ENCODE peak calls at places on chromosomes 11 and 22, in seven cellular contexts. A is transverse colon; X is psoas muscle; H is left ventricle myocardium inferior; B is CD8-positive, alpha-beta T cell; D is fibroblast of lung; U is colonic mucosa. O is an unnamed sample.

GRCh38 chr11:65646921-65647701 is 9.2 kb downstream of the SIPA1 start:
- DNase-seq in A (peak), X (peak), H (no peak), B (no peak), D (peak), U (peak), O (no peak)

GRCh38 chr22:35882226-35883027 is 146.2 kb downstream of the RBFOX2 start:
- DNase-seq in A (no peak), X (no peak), H (no peak), B (no peak), D (peak), U (no peak), O (no peak)

GRCh38 chr11:43812471-43812870 is 68.2 kb upstream of the ALKBH3 start:
- DNase-seq in A (no peak), X (no peak), H (no peak), B (no peak), D (no peak), U (no peak), O (no peak)

GRCh38 chr22:47835726-47836125 is 1073.3 kb downstream of the TBC1D22A start:
- DNase-seq in A (no peak), X (no peak), H (no peak), B (no peak), D (peak), U (no peak), O (peak)

GRCh38 chr11:27203077-27203476 is 159.9 kb downstream of the CCDC34 start:
- DNase-seq in A (no peak), X (no peak), H (no peak), B (no peak), D (no peak), U (peak), O (no peak)

GRCh38 chr11:30914143-30914762 is 328.1 kb upstream of the MPPED2 start:
- DNase-seq in A (peak), X (peak), H (peak), B (peak), D (peak), U (peak), O (peak)

GRCh38 chr22:43994416-43994815 is 29.7 kb upstream of the PARVB start:
- DNase-seq in A (no peak), X (no peak), H (no peak), B (no peak), D (no peak), U (no peak), O (no peak)

GRCh38 chr22:46380581-46380980 is 45.1 kb downstream of the TRMU start:
- DNase-seq in A (no peak), X (no peak), H (no peak), B (no peak), D (no peak), U (no peak), O (no peak)

GRCh38 chr11:74720596-74721478 is 10.4 kb downstream of the CHRDL2 start:
- DNase-seq in A (peak), X (peak), H (peak), B (no peak), D (peak), U (peak), O (no peak)

GRCh38 chr11:114057605-114058004 is 1.9 kb upstream of the ZBTB16 start:
- DNase-seq in A (no peak), X (no peak), H (no peak), B (no peak), D (no peak), U (no peak), O (no peak)

GRCh38 chr22:48241658-48242057 is 1479.2 kb downstream of the TBC1D22A start:
- DNase-seq in A (no peak), X (no peak), H (no peak), B (no peak), D (no peak), U (no peak), O (no peak)

GRCh38 chr11:128334311-128335044 is 252.9 kb downstream of the ETS1 start:
- DNase-seq in A (no peak), X (peak), H (peak), B (no peak), D (peak), U (no peak), O (no peak)

GRCh38 chr22:50016308-50016987 is 3.9 kb upstream of the IL17REL start:
- DNase-seq in A (peak), X (no peak), H (no peak), B (no peak), D (no peak), U (no peak), O (no peak)

GRCh38 chr22:36334081-36334831 is 53.5 kb downstream of the MYH9 start:
- DNase-seq in A (peak), X (no peak), H (peak), B (no peak), D (peak), U (peak), O (no peak)

GRCh38 chr11:111097191-111097590 is 148.3 kb upstream of the POU2AF2 start:
- DNase-seq in A (peak), X (peak), H (peak), B (no peak), D (peak), U (peak), O (no peak)

GRCh38 chr22:20919718-20920117 is 2.5 kb downstream of the CRKL start:
- DNase-seq in A (no peak), X (no peak), H (no peak), B (no peak), D (peak), U (no peak), O (no peak)

GRCh38 chr22:37053310-37054077 is 2.0 kb downstream of the KCTD17 start:
- DNase-seq in A (no peak), X (no peak), H (peak), B (no peak), D (no peak), U (peak), O (no peak)

GRCh38 chr11:110434952-110435779 is 5.4 kb downstream of the FDX1 start:
- DNase-seq in A (peak), X (no peak), H (no peak), B (no peak), D (no peak), U (peak), O (no peak)

GRCh38 chr11:126716456-126717083 is 284.0 kb downstream of the KIRREL3 start:
- DNase-seq in A (peak), X (no peak), H (no peak), B (no peak), D (peak), U (peak), O (peak)

GRCh38 chr11:111320728-111321568 is 22.6 kb downstream of the POU2AF3 start:
- DNase-seq in A (no peak), X (no peak), H (no peak), B (no peak), D (peak), U (no peak), O (no peak)

GRCh38 chr11:26983645-26984044 is 10.3 kb upstream of the FIBIN start:
- DNase-seq in A (no peak), X (no peak), H (no peak), B (no peak), D (no peak), U (no peak), O (no peak)

GRCh38 chr11:80970016-80970516 is 1529.2 kb upstream of the TENM4 start:
- DNase-seq in A (no peak), X (no peak), H (no peak), B (no peak), D (no peak), U (no peak), O (no peak)

GRCh38 chr11:113137735-113138529 is 176.5 kb upstream of the TTC12 start:
- DNase-seq in A (no peak), X (no peak), H (no peak), B (no peak), D (no peak), U (no peak), O (no peak)

GRCh38 chr11:31267720-31268119 is 101.8 kb downstream of the DCDC1 start:
- DNase-seq in A (no peak), X (no peak), H (no peak), B (no peak), D (no peak), U (no peak), O (no peak)

GRCh38 chr11:3669128-3669527 is 2.1 kb downstream of the CHRNA10 start:
- DNase-seq in A (no peak), X (no peak), H (no peak), B (no peak), D (no peak), U (no peak), O (no peak)

GRCh38 chr22:25347752-25348102 is 128.3 kb downstream of the CRYBB2 start:
- DNase-seq in A (no peak), X (no peak), H (no peak), B (no peak), D (peak), U (no peak), O (no peak)

DNA sequence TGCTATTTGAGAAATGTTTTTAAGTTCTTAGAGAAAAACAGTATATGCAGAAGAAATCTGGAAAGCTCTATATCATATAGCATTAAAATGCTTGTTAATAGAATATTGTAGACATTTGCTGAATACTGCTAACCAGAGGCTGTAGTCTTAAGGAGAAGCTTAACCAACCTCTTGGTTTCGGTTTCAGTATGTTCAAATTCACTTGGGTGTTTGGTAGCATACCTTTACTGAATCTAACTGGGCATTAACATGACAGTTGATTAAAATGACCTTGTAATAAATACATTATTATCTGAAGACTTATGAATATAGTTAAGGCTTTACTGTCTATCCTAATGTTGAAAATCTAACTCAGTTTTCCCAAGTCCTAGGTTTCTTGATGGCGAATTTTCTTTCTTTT is 5.4 kb downstream of the PCF11 start:
- DNase-seq in A (no peak), X (no peak), H (no peak), B (no peak), D (no peak), U (no peak), O (peak)
- H3K4me3 ChIP-seq in A (no peak), X (peak), H (peak), B (no peak), D (no peak), U (no peak), O (no peak)

DNA sequence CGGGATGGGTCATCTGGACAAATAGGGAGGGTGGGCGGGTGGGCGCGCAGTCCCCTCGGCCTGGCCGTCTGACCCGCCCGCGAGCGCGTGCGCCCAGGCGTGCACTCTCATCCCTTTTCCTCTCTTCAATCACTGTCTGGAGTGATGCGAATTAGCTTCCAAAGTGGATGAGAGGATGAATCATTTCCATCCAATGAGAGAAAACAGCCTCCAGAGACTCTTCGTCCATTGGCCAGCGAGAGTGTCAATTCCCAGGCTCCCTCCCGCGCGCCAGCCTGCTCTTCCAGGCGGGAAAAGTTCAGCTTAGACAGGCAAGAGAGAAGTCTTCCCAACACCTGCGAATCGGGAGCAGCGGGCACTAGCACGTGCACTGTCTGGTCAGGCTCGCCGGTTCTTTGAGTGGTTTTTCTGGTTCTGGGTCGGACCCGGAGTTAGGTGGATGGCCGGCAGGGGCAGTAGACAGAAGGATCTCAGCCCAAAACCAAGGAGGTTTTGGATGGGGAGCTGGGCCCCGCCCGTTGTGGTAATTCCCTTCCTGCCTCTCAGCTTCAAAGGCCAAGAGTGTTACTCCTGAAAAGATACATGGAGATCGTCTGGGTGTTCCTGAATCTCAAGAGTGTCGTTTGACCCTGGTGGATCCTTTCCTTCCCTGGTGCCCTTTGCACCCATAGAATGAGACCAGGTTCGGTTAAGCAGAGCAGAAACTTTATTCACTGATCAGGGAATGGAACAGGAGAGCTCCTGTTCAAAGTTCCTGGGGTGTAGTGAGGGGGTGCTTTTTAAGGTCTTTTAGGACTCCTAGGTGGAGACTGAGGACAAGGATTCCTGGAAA is 33.4 kb upstream of the GLYATL1 start:
- DNase-seq in A (peak), X (peak), H (peak), B (no peak), D (peak), U (peak), O (peak)
- TF ChIP-seq CTCF in A (peak), X (no peak), H (peak), B (no peak), D (peak), U (no peak), O (peak)

GRCh38 chr11:13487661-13488030 is 8.2 kb downstream of the PTH start:
- DNase-seq in A (no peak), X (no peak), H (no peak), B (peak), D (no peak), U (peak), O (no peak)

GRCh38 chr11:13486926-13487660 is 8.7 kb downstream of the PTH start:
- DNase-seq in A (peak), X (peak), H (peak), B (peak), D (no peak), U (peak), O (no peak)
- H3K4me3 ChIP-seq in A (no peak), X (peak), H (peak), B (peak), D (no peak), U (no peak), O (no peak)

GRCh38 chr22:19910180-19910744 is 31.3 kb upstream of the COMT start:
- DNase-seq in A (no peak), X (no peak), H (no peak), B (no peak), D (no peak), U (no peak), O (no peak)
- TF ChIP-seq CTCF in A (no peak), X (no peak), H (peak), B (peak), D (no peak), U (no peak), O (no peak)

DNA sequence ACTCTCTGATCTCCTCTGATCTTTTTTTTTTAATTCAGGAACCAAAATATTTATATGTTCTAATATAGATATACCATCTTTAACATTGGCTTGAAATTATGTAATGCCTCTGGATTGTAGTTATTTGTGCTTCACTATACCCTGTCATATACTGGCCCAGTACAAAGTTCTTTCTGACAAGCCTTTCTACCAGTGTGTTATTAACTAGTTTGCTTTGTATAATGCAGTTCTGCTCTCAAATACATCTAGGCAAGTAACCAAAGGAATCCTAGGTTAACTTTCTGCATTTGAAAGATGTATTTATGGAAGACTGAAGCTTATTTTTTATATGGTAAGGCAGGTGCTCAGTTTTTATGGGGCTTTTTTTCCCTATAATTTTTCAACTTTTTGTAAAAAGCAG is 36.1 kb downstream of the ARHGEF12 start:
- DNase-seq in A (no peak), X (no peak), H (no peak), B (no peak), D (no peak), U (no peak), O (no peak)
- H3K4me3 ChIP-seq in A (no peak), X (no peak), H (no peak), B (no peak), D (no peak), U (no peak), O (no peak)

GRCh38 chr11:76415073-76415472 is 29.7 kb upstream of the EMSY start:
- DNase-seq in A (no peak), X (no peak), H (no peak), B (no peak), D (no peak), U (no peak), O (no peak)

GRCh38 chr11:76424379-76424778 is 20.4 kb upstream of the EMSY start:
- DNase-seq in A (no peak), X (no peak), H (no peak), B (no peak), D (no peak), U (no peak), O (no peak)

GRCh38 chr11:76424891-76425290 is 19.9 kb upstream of the EMSY start:
- DNase-seq in A (no peak), X (no peak), H (no peak), B (no peak), D (no peak), U (no peak), O (no peak)

GRCh38 chr11:76419896-76420295 is 24.9 kb upstream of the EMSY start:
- DNase-seq in A (no peak), X (no peak), H (no peak), B (no peak), D (no peak), U (no peak), O (no peak)
- TF ChIP-seq CTCF in A (no peak), X (peak), H (peak), B (no peak), D (peak), U (peak), O (no peak)

DNA sequence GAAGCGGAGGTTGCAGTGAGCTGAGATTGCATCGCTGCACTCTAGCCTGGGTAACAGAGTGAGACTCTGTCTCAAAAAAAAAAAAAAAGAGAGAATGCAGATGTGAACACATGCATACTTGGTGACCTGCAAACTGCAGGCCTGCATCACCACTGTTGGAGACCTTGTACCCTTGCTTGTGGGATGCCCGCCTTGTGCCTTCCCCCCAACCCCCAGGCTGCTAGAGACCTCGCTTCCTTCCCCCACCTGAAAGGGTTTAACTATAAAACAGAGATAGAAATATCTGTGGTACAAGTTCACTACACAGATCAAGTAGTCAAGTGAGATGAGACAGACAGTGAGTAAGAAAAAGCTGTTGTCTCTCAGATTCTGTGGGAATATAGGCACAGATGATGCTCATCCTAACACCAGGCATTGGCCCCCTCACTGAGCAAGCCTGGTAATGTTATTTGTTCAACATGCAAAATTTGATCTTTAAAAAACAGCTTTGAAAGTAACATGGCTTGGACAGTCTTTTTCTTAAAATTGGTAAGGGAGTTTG is 32.3 kb downstream of the TNRC6B start:
- DNase-seq in A (no peak), X (no peak), H (no peak), B (no peak), D (no peak), U (no peak), O (no peak)
- H3K4me3 ChIP-seq in A (no peak), X (no peak), H (no peak), B (no peak), D (no peak), U (no peak), O (no peak)

GRCh38 chr22:17266261-17266971 is 47.2 kb upstream of the ADA2 start:
- DNase-seq in A (peak), X (no peak), H (peak), B (no peak), D (no peak), U (peak), O (no peak)
- TF ChIP-seq CTCF in A (no peak), X (no peak), H (no peak), B (no peak), D (no peak), U (no peak), O (no peak)

GRCh38 chr22:38086001-38086845 is 2.2 kb upstream of the SLC16A8 start:
- DNase-seq in A (no peak), X (peak), H (no peak), B (no peak), D (no peak), U (no peak), O (no peak)

GRCh38 chr22:38086942-38087341 is 3.0 kb upstream of the SLC16A8 start:
- DNase-seq in A (no peak), X (peak), H (no peak), B (no peak), D (no peak), U (no peak), O (no peak)

GRCh38 chr22:38087855-38088254 is 3.9 kb upstream of the SLC16A8 start:
- DNase-seq in A (no peak), X (peak), H (no peak), B (no peak), D (no peak), U (no peak), O (no peak)

GRCh38 chr22:38089474-38089851 is 5.5 kb upstream of the SLC16A8 start:
- DNase-seq in A (no peak), X (peak), H (no peak), B (no peak), D (no peak), U (no peak), O (no peak)

DNA sequence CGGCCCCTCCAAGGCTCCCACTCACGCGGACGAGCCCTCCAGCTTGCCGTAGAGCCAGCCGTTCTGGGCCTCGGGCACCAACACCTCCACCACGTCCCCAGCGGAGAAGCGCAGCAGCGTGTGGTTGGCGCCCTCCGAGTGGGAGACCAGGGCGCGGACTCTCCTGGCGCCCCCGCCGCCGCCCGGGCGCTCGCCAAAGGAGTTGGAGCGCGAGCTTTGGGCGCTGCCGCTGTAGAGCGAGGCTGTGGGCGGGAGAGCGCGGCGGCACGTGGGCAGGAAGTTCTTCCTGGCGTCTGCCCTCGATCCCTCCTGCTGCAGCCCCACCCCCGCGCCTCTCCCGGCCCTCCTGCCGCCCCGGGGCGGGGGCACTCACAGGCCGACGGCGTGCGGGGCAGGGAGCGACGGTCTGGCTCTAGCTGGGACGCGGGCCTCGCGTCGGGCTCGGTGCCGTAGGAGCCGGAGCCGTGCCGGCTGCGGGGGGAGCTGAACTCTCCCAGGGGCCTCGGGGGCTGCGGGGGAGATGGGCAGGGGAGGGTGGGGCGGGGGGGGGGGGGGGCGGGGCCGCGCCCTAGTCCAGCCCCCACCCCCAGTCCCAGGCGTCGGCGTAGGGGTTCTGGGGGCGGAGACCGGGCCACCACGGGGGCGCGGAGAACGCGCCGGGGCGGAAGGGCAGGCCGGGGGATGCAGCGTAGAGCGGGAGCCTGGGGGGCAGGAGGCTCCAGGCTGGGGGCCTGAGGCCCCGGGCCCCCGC is 4.9 kb upstream of the SLC16A8 start:
- DNase-seq in A (no peak), X (peak), H (peak), B (no peak), D (peak), U (no peak), O (no peak)
- H3K4me3 ChIP-seq in A (peak), X (peak), H (peak), B (no peak), D (no peak), U (no peak), O (peak)